ENCODE peak calls at places on chromosome 12, in nine cellular contexts. P is neural progenitor cell, Z is fibroblast of lung, C is GM23248, A is hepatocyte, H is HepG2, G is astrocyte, L is GM23338, E is K562. K is an unnamed sample.

GRCh38 chr12:3668479-3669165 is 84.3 kb downstream of the CRACR2A start:
- DNase-seq in G (no peak), Z (no peak), P (no peak), A (no peak), C (no peak), E (no peak), H (no peak), L (no peak), K (no peak)

GRCh38 chr12:91687052-91688017 is 458.3 kb downstream of the BTG1 start:
- DNase-seq in Z (no peak), P (no peak), H (no peak), E (no peak), L (no peak), A (no peak), G (peak; percentile 61), C (peak; percentile 13), K (no peak)

GRCh38 chr12:116666305-116666673 is 71.6 kb downstream of the SPRING1 start:
- DNase-seq in H (no peak), Z (no peak), A (no peak), C (no peak), E (no peak), P (no peak), L (peak; percentile 35), G (no peak), K (no peak)

GRCh38 chr12:64621257-64621942 is 11.1 kb downstream of the RASSF3 start:
- DNase-seq in H (no peak), P (no peak), G (peak; percentile 46), E (no peak), L (no peak), Z (peak; percentile 79), A (peak; percentile 19), C (peak; percentile 43), K (peak; percentile 25)

GRCh38 chr12:82593901-82594396 is 92.8 kb upstream of the TMTC2 start:
- DNase-seq in C (no peak), G (no peak), P (no peak), L (no peak), H (no peak), E (no peak), Z (no peak), A (no peak), K (no peak)

GRCh38 chr12:91616401-91616800 is 433.8 kb upstream of the DCN start:
- DNase-seq in G (no peak), P (no peak), E (no peak), Z (peak; percentile 23), C (no peak), L (no peak), A (no peak), H (no peak), K (no peak)

GRCh38 chr12:24997970-24998582 is 49.2 kb upstream of the BCAT1 start:
- DNase-seq in A (no peak), C (peak; percentile 72), E (no peak), P (no peak), L (no peak), G (peak; percentile 97), Z (peak; percentile 95), H (no peak), K (peak; percentile 80)

GRCh38 chr12:96500686-96501085 is 11.3 kb downstream of the CFAP54 start:
- DNase-seq in G (no peak), C (peak; percentile 54), L (no peak), Z (peak; percentile 71), E (no peak), P (no peak), H (no peak), A (no peak), K (no peak)

GRCh38 chr12:130847097-130847496 is 8.0 kb upstream of the STX2 start:
- DNase-seq in L (no peak), Z (no peak), H (no peak), C (peak; percentile 69), A (peak; percentile 39), G (peak; percentile 21), E (no peak), P (no peak), K (no peak)

GRCh38 chr12:123431951-123432886 is 4.3 kb downstream of the RILPL2 start:
- DNase-seq in Z (no peak), G (no peak), E (no peak), A (no peak), C (peak; percentile 35), P (no peak), L (no peak), H (no peak), K (peak; percentile 33)
- H3K4me2 ChIP-seq in Z (no peak overlapping the region), G (no peak overlapping the region), E (peak overlapping the region; percentile 23), A (no peak overlapping the region), C (peak overlapping the region; percentile 44), P (no peak overlapping the region), L (no peak overlapping the region), H (no peak overlapping the region), K (peak overlapping the region; percentile 28)

GRCh38 chr12:51424094-51424661 is 453 bp upstream of the SLC4A8 start:
- DNase-seq in P (no peak), L (no peak), Z (no peak), H (no peak), A (no peak), E (no peak), G (no peak), C (peak; percentile 57), K (no peak)

GRCh38 chr12:51428256-51428655 is 3.6 kb downstream of the SLC4A8 start:
- DNase-seq in A (no peak), E (no peak), Z (no peak), H (no peak), C (no peak), L (no peak), G (no peak), P (no peak), K (no peak)

GRCh38 chr12:51421266-51421884 is 3.3 kb upstream of the SLC4A8 start:
- DNase-seq in E (peak; percentile 45), A (peak; percentile 82), G (peak; percentile 36), P (peak; percentile 82), C (peak; percentile 83), Z (peak; percentile 75), H (peak; percentile 48), L (peak; percentile 87), K (peak; percentile 63)

GRCh38 chr12:51429705-51430104 is 5.1 kb downstream of the SLC4A8 start:
- DNase-seq in L (no peak), A (no peak), E (no peak), H (no peak), P (no peak), Z (no peak), G (no peak), C (no peak), K (no peak)

DNA sequence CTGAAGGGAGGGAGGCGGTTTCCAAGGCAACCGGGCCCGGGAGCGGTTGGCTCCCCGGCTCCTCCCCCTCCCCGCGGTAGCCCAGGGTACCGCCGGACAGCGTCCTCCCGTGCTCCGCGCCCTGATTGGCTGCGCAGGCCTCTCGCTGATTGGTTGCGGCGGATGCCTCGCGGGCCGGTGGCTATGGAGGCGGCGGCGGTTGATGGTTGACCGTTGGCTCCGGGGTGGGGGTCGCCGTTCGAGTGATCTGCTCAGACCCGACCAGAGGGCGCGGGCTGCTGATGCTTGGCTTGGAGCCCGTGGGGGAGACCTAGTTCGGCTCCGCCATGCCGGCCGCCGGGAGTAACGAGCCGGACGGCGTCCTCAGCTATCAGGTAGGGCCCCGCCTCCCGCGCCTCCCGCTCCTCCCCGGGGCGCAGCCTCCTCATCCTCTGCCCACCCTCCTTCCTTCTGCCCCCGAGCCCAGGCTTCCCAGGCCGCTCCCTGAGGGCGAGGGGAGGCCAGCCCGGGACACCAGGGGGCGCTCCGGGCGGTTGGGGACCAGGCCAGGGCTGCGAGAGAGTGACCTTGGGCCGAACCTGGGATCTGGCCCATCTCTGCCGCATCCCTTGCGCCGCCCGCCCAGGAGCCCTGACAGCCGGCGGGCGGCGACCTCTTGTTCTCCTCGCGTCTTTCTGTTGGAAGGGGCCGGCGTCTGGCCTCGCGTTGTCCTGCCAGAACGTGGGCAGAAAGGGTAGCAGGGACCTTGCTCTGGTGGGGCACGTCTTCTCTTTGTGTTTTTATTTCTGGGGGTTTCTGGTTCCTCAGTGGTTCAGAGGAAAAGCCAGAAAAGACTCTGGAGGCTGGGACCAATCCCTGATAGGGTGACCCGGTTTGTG is at the start of gene SLC4A8:
- DNase-seq in L (peak; percentile 99), E (peak; percentile 95), P (peak; percentile 100), H (peak; percentile 54), C (peak; percentile 95), A (peak; percentile 96), Z (peak; percentile 89), G (peak; percentile 73), K (peak; percentile 78)
- TF ChIP-seq EZH2 in L (no peak), E (no peak), P (peak; percentile 1), H (no peak), C (no peak), A (no peak), Z (no peak), G (no peak), K (no peak)

GRCh38 chr12:32535260-32535999 is 136.1 kb downstream of the FGD4 start:
- DNase-seq in E (no peak), C (peak; percentile 76), A (peak; percentile 56), H (peak; percentile 33), L (peak; percentile 57), Z (peak; percentile 83), G (peak; percentile 58), P (peak; percentile 42), K (peak; percentile 89)

GRCh38 chr12:32532951-32533350 is 133.6 kb downstream of the FGD4 start:
- DNase-seq in Z (no peak), P (peak; percentile 16), L (no peak), H (no peak), C (no peak), A (no peak), E (no peak), G (no peak), K (no peak)

GRCh38 chr12:32533971-32534590 is 134.7 kb downstream of the FGD4 start:
- DNase-seq in P (peak; percentile 24), E (no peak), C (peak; percentile 88), G (peak; percentile 97), H (peak; percentile 94), A (peak; percentile 84), L (peak; percentile 52), Z (peak; percentile 99), K (peak; percentile 89)

GRCh38 chr12:32534698-32535097 is 135.3 kb downstream of the FGD4 start:
- DNase-seq in A (no peak), H (peak; percentile 13), E (no peak), L (no peak), P (no peak), C (peak; percentile 17), Z (no peak), G (no peak), K (no peak)

DNA sequence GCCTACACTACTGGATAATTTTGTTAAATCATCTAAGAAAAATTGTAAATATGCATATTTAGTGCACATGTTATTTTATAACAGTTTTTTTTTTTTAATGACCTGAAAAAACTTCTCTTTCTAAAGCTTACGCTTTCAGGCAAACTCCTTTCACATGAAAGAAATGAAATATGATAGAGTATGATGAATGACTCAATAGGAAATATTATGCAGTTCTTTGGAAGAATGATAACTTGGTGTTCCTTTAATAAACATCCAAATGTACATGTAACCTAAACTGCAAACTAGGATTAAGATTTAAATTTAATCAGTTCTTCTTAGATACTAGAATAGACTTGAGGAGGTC is 136.6 kb downstream of the FGD4 start:
- DNase-seq in Z (no peak), C (no peak), H (no peak), E (no peak), L (no peak), P (no peak), G (no peak), A (no peak), K (peak; percentile 68)
- H3K27ac ChIP-seq in Z (peak overlapping the region; percentile 30), C (peak overlapping the region; percentile 51), H (peak overlapping the region; percentile 64), E (no peak overlapping the region), L (peak overlapping the region; percentile 5), P (no peak overlapping the region), G (peak overlapping the region; percentile 84), A (peak overlapping the region; percentile 72), K (peak overlapping the region; percentile 67)

DNA sequence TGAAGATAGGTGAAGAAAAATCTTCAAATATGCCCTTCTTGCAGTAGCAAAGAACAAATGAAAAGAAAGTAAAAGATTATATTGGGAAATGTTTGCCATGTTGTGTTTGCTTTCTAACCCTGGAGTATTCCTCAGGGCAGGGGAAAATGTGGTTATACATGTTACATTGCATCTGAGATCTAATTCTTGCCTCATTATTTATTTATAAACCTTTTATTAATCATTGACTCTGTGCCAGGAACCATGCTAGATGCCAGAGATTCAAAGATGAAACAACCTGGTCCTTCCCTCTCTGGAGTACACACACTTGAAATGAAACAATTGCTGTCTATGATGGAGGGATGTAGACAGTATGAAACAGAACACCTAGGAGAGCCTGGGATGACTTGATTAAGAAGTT is 128.1 kb upstream of the HMGA2 start:
- DNase-seq in E (no peak), G (peak; percentile 20), P (no peak), L (no peak), Z (peak; percentile 28), A (no peak), C (peak; percentile 33), H (no peak), K (peak; percentile 25)
- H3K4me2 ChIP-seq in E (no peak overlapping the region), G (peak overlapping the region; percentile 62), P (no peak overlapping the region), L (no peak overlapping the region), Z (no peak overlapping the region), A (no peak overlapping the region), C (peak overlapping the region; percentile 47), H (no peak overlapping the region), K (peak overlapping the region; percentile 65)